ENCODE peak calls at places on chromosome 5, in ten cellular contexts. G is thyroid gland, L is ovary, I is foreskin fibroblast, O is AG04450, U is IMR-90, P is breast epithelium, W is glutamatergic neuron, T is heart left ventricle, Y is WTC11. D is an unnamed sample.

GRCh38 chr5:90548069-90548593 is 10.5 kb upstream of the ADGRV1 start:
- DNase-seq in G (peak), L (no peak), I (no peak), O (no peak), U (no peak), P (no peak), W (peak), T (no peak), Y (no peak), D (no peak)

GRCh38 chr5:81023261-81024015 is 63.3 kb downstream of the RASGRF2 start:
- DNase-seq in G (no peak), L (no peak), I (no peak), O (no peak), U (no peak), P (no peak), W (no peak), T (no peak), Y (no peak), D (no peak)

GRCh38 chr5:115838885-115839518 is 2.4 kb downstream of the ATG12 start:
- DNase-seq in G (peak), L (no peak), I (no peak), O (no peak), U (peak), P (no peak), W (no peak), T (no peak), Y (no peak), D (peak)

GRCh38 chr5:7394889-7395431 is 978 bp upstream of the ADCY2 start:
- DNase-seq in G (no peak), L (peak), I (no peak), O (no peak), U (no peak), P (no peak), W (peak), T (no peak), Y (peak), D (no peak)

GRCh38 chr5:177317959-177318377 is 6.3 kb upstream of the MXD3 start:
- DNase-seq in G (peak), L (peak), I (peak), O (peak), U (peak), P (peak), W (peak), T (peak), Y (peak), D (peak)

GRCh38 chr5:110702704-110703103 is 23.8 kb downstream of the TMEM232 start:
- DNase-seq in G (no peak), L (no peak), I (peak), O (no peak), U (no peak), P (no peak), W (no peak), T (no peak), Y (no peak), D (no peak)

GRCh38 chr5:131619102-131619501 is 15.9 kb downstream of the RAPGEF6 start:
- DNase-seq in G (no peak), L (no peak), I (no peak), O (no peak), U (no peak), P (no peak), W (no peak), T (no peak), Y (no peak), D (no peak)

GRCh38 chr5:132294728-132295504 is 722 bp downstream of the SLC22A4 start:
- DNase-seq in G (peak), L (peak), I (peak), O (no peak), U (peak), P (peak), W (peak), T (peak), Y (peak), D (peak)

GRCh38 chr5:136001531-136001930 is 27.3 kb upstream of the TGFBI start:
- DNase-seq in G (no peak), L (peak), I (peak), O (no peak), U (peak), P (no peak), W (no peak), T (no peak), Y (no peak), D (no peak)

GRCh38 chr5:90640484-90641059 is 82.0 kb downstream of the ADGRV1 start:
- DNase-seq in G (peak), L (no peak), I (no peak), O (no peak), U (no peak), P (peak), W (no peak), T (no peak), Y (no peak), D (peak)

GRCh38 chr5:136057401-136057951 is 28.7 kb downstream of the TGFBI start:
- DNase-seq in G (no peak), L (no peak), I (no peak), O (peak), U (peak), P (no peak), W (no peak), T (no peak), Y (no peak), D (no peak)

GRCh38 chr5:172901012-172901780 is 58.0 kb upstream of the RPL26L1 start:
- DNase-seq in G (peak), L (peak), I (peak), O (peak), U (peak), P (no peak), W (no peak), T (peak), Y (no peak), D (no peak)

GRCh38 chr5:180467028-180467427 is 27.2 kb upstream of the CNOT6 start:
- DNase-seq in G (peak), L (peak), I (no peak), O (no peak), U (no peak), P (no peak), W (no peak), T (no peak), Y (no peak), D (peak)

GRCh38 chr5:150278916-150279315 is 10.7 kb downstream of the CAMK2A start:
- DNase-seq in G (no peak), L (no peak), I (peak), O (peak), U (peak), P (no peak), W (no peak), T (no peak), Y (no peak), D (peak)

GRCh38 chr5:181039961-181040915 is at the start of gene BTNL9:
- DNase-seq in G (no peak), L (no peak), I (no peak), O (no peak), U (no peak), P (no peak), W (no peak), T (no peak), Y (no peak), D (no peak)

GRCh38 chr5:177592010-177592834 is at the start of gene TMED9:
- DNase-seq in G (peak), L (peak), I (peak), O (peak), U (peak), P (peak), W (peak), T (peak), Y (peak), D (peak)

GRCh38 chr5:17022296-17022695 is 86.2 kb upstream of the MYO10 start:
- DNase-seq in G (peak), L (no peak), I (no peak), O (no peak), U (no peak), P (no peak), W (no peak), T (no peak), Y (no peak), D (no peak)

GRCh38 chr5:7078901-7079300 is 317.0 kb upstream of the ADCY2 start:
- DNase-seq in G (no peak), L (no peak), I (no peak), O (no peak), U (no peak), P (no peak), W (no peak), T (no peak), Y (peak), D (peak)

GRCh38 chr5:91058575-91058974 is 324.5 kb downstream of the ARRDC3 start:
- DNase-seq in G (peak), L (no peak), I (no peak), O (no peak), U (no peak), P (no peak), W (no peak), T (no peak), Y (no peak), D (peak)

GRCh38 chr5:36944607-36945225 is 68.1 kb downstream of the NIPBL start:
- DNase-seq in G (no peak), L (no peak), I (peak), O (peak), U (peak), P (no peak), W (no peak), T (no peak), Y (no peak), D (peak)

GRCh38 chr5:137192293-137192743 is 306.8 kb downstream of the SPOCK1 start:
- DNase-seq in G (no peak), L (no peak), I (peak), O (no peak), U (peak), P (no peak), W (no peak), T (no peak), Y (no peak), D (peak)
- TF ChIP-seq CTCF in G (no peak), L (no peak), I (no peak), O (no peak), U (no peak), P (no peak), W (no peak), T (no peak), Y (no peak), D (no peak)

DNA sequence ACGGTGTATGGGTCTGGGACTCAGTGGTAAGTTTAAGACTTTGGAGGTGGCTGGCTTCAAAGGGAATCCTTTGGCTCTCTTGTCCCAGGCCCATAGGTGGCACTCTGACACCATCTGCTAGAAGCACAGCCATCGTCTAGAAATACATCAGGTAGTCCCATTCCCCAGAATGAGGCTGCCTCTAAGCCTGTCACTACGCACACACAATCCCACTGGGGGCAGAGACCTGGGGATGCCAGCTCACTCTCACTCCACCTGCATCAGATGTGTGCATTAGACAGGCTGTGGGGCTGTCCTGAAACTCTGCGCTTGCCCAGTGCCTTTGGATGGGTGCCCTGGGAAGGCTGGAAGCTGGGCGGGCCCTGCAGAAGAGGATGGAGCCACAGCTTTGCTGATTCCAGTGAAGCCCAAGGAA is 127.5 kb upstream of the PANK3 start:
- DNase-seq in G (peak), L (no peak), I (peak), O (no peak), U (peak), P (no peak), W (peak), T (peak), Y (peak), D (peak)
- TF ChIP-seq CTCF in G (no peak), L (no peak), I (peak), O (peak), U (peak), P (no peak), W (peak), T (peak), Y (peak), D (peak)

GRCh38 chr5:143014017-143014651 is 244.0 kb downstream of the ARHGAP26 start:
- DNase-seq in G (peak), L (no peak), I (no peak), O (no peak), U (no peak), P (no peak), W (peak), T (no peak), Y (peak), D (peak)
- TF ChIP-seq CTCF in G (peak), L (no peak), I (no peak), O (peak), U (peak), P (peak), W (peak), T (peak), Y (peak), D (peak)

GRCh38 chr5:133423031-133423617 is 189.2 kb downstream of the FSTL4 start:
- DNase-seq in G (no peak), L (no peak), I (no peak), O (no peak), U (no peak), P (peak), W (no peak), T (no peak), Y (no peak), D (peak)

GRCh38 chr5:133421806-133422205 is 190.5 kb downstream of the FSTL4 start:
- DNase-seq in G (no peak), L (no peak), I (no peak), O (no peak), U (no peak), P (no peak), W (no peak), T (no peak), Y (no peak), D (no peak)

GRCh38 chr5:133420440-133421301 is 191.7 kb downstream of the FSTL4 start:
- DNase-seq in G (no peak), L (no peak), I (no peak), O (no peak), U (no peak), P (no peak), W (no peak), T (no peak), Y (no peak), D (no peak)

GRCh38 chr5:133423618-133424282 is 188.6 kb downstream of the FSTL4 start:
- DNase-seq in G (peak), L (peak), I (peak), O (no peak), U (peak), P (no peak), W (peak), T (peak), Y (peak), D (peak)

GRCh38 chr5:133421394-133421793 is 190.9 kb downstream of the FSTL4 start:
- DNase-seq in G (no peak), L (no peak), I (no peak), O (no peak), U (no peak), P (no peak), W (peak), T (no peak), Y (peak), D (peak)
- TF ChIP-seq CTCF in G (no peak), L (no peak), I (peak), O (peak), U (peak), P (no peak), W (peak), T (peak), Y (peak), D (peak)

GRCh38 chr5:87282254-87282653 is 14.6 kb downstream of the RASA1 start:
- DNase-seq in G (no peak), L (no peak), I (no peak), O (no peak), U (no peak), P (no peak), W (no peak), T (no peak), Y (no peak), D (no peak)
- TF ChIP-seq CTCF in G (no peak), L (no peak), I (no peak), O (no peak), U (no peak), P (no peak), W (no peak), T (no peak), Y (no peak), D (no peak)

DNA sequence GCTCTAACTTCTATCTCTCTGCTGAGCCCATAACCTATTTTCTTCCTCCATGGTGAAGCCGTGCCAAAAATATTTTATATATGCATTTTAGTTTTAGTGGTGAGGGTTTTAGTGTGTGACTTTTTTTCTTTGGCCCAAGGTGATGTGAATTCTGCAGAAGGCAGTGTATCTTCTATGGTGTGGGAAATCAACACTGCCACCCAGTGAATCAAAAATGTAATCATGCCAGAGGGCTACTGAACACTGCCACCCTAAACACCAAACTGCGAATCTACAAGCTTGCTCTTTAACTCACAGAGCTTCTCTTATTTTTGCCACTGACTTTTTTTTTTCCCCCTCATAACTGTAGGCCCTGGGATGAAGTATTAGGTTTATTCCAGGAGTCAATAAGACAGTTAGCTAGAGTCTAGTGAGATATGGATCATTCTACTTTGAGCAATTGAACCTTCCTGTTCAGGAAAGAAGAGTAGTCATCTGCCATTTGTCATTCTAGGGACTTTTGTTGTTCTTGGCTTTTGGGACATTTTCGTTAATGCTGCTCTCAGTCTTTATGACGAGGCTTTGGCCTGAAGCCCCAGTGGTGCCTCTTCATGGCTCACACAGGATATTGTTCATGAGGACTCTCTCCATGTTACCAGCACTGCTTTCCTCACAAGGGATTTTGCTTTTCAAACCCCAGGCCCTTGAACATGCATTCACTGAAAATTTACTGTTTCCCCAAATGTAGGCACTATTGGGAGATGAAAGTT is 53.1 kb downstream of the C7 start:
- DNase-seq in G (no peak), L (no peak), I (no peak), O (no peak), U (no peak), P (no peak), W (no peak), T (no peak), Y (no peak), D (no peak)
- TF ChIP-seq CTCF in G (no peak), L (no peak), I (no peak), O (no peak), U (no peak), P (no peak), W (no peak), T (peak), Y (no peak), D (no peak)

DNA sequence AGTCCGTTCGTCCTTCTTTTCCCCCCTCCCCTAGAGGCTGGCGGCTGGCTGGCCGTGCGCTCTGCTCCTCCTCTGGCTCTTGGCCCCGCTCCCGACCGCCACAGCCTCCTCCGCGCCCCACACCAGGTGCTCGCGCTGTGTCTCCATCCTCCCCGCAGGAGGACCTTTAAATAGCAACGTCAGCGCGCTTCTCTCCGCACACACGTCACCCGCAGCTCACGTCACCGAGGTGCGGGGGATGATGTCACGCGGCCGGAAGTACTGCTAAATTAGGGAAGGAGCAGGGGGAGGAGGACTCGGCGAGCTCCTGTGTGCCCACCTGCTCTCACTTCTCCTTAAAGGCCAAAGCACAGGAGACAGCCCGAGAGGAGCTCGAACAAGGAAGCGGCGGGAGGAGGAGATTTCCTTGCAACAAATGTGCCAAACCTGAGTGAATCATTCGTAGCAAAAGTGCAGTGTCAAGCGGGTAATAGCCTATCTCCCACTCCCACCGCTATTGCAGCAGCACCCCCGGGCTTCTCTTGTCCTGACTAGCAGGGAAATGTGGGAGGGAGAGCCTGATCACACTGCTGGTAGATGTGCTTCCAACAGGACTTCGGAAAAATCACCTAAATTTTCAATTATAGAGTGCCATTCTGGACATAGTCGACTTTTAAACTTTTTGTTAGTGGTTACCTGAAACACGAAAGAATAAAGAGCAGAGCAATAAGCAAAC is 614 bp upstream of the HOMER1 start:
- DNase-seq in G (peak), L (peak), I (peak), O (peak), U (peak), P (peak), W (peak), T (peak), Y (peak), D (peak)
- TF ChIP-seq CTCF in G (no peak), L (peak), I (no peak), O (no peak), U (no peak), P (peak), W (no peak), T (no peak), Y (no peak), D (no peak)

GRCh38 chr5:54009357-54009756 is 301.0 kb downstream of the ARL15 start:
- DNase-seq in G (no peak), L (no peak), I (no peak), O (no peak), U (no peak), P (no peak), W (no peak), T (no peak), Y (no peak), D (no peak)
- TF ChIP-seq CTCF in G (no peak), L (no peak), I (no peak), O (no peak), U (no peak), P (no peak), W (no peak), T (no peak), Y (no peak), D (no peak)

D was measured in epithelial cell of esophagus.